ENCODE peak calls at places on chromosomes 6 and 20, in seven cellular contexts. One of them, this sample, is unnamed.

GRCh38 chr6:131038612-131039344 is 24.3 kb downstream of the EPB41L2 start:
- DNase-seq in aorta: no peak
- DNase-seq in A549: no peak
- DNase-seq in lower lobe of right lung: no peak
- DNase-seq in effector memory CD4-positive, alpha-beta T cell: no peak
- DNase-seq in tibial artery: no peak
- DNase-seq in AG04450: no peak
- DNase-seq in this sample: no peak

GRCh38 chr6:17865243-17865642 is 122.2 kb downstream of the KIF13A start:
- DNase-seq in aorta: no peak
- DNase-seq in A549: no peak
- DNase-seq in lower lobe of right lung: no peak
- DNase-seq in effector memory CD4-positive, alpha-beta T cell: no peak
- DNase-seq in tibial artery: no peak
- DNase-seq in AG04450: no peak
- DNase-seq in this sample: peak; percentile 95

GRCh38 chr20:54255157-54255556 is 47.3 kb downstream of the PFDN4 start:
- DNase-seq in aorta: no peak
- DNase-seq in A549: no peak
- DNase-seq in lower lobe of right lung: no peak
- DNase-seq in effector memory CD4-positive, alpha-beta T cell: no peak
- DNase-seq in tibial artery: no peak
- DNase-seq in AG04450: peak; percentile 11
- DNase-seq in this sample: no peak

GRCh38 chr6:3247255-3248146 is 11.2 kb upstream of the PSMG4 start:
- DNase-seq in aorta: peak; percentile 79
- DNase-seq in A549: peak; percentile 35
- DNase-seq in lower lobe of right lung: no peak
- DNase-seq in effector memory CD4-positive, alpha-beta T cell: no peak
- DNase-seq in tibial artery: peak; percentile 69
- DNase-seq in AG04450: peak; percentile 87
- DNase-seq in this sample: no peak

GRCh38 chr6:150079604-150080003 is 10.7 kb upstream of the ULBP3 start:
- DNase-seq in aorta: no peak
- DNase-seq in A549: no peak
- DNase-seq in lower lobe of right lung: no peak
- DNase-seq in effector memory CD4-positive, alpha-beta T cell: peak; percentile 14
- DNase-seq in tibial artery: peak; percentile 16
- DNase-seq in AG04450: no peak
- DNase-seq in this sample: no peak

GRCh38 chr6:118746100-118746874 is 94.9 kb upstream of the CEP85L start:
- DNase-seq in aorta: peak; percentile 74
- DNase-seq in A549: no peak
- DNase-seq in lower lobe of right lung: peak; percentile 62
- DNase-seq in effector memory CD4-positive, alpha-beta T cell: no peak
- DNase-seq in tibial artery: no peak
- DNase-seq in AG04450: no peak
- DNase-seq in this sample: no peak

GRCh38 chr20:13232999-13233398 is 11.9 kb downstream of the ISM1 start:
- DNase-seq in aorta: no peak
- DNase-seq in A549: no peak
- DNase-seq in lower lobe of right lung: no peak
- DNase-seq in effector memory CD4-positive, alpha-beta T cell: no peak
- DNase-seq in tibial artery: no peak
- DNase-seq in AG04450: no peak
- DNase-seq in this sample: no peak

GRCh38 chr6:11551053-11551452 is 13.5 kb downstream of the TMEM170B start:
- DNase-seq in aorta: no peak
- DNase-seq in A549: no peak
- DNase-seq in lower lobe of right lung: no peak
- DNase-seq in effector memory CD4-positive, alpha-beta T cell: no peak
- DNase-seq in tibial artery: no peak
- DNase-seq in AG04450: no peak
- DNase-seq in this sample: no peak

GRCh38 chr20:24677626-24678328 is 208.3 kb downstream of the SYNDIG1 start:
- DNase-seq in aorta: no peak
- DNase-seq in A549: no peak
- DNase-seq in lower lobe of right lung: no peak
- DNase-seq in effector memory CD4-positive, alpha-beta T cell: no peak
- DNase-seq in tibial artery: peak; percentile 41
- DNase-seq in AG04450: no peak
- DNase-seq in this sample: peak; percentile 9

GRCh38 chr6:106369739-106370138 is 9.2 kb downstream of the CRYBG1 start:
- DNase-seq in aorta: no peak
- DNase-seq in A549: no peak
- DNase-seq in lower lobe of right lung: no peak
- DNase-seq in effector memory CD4-positive, alpha-beta T cell: no peak
- DNase-seq in tibial artery: no peak
- DNase-seq in AG04450: no peak
- DNase-seq in this sample: no peak

GRCh38 chr6:132614554-132614953 is 9.5 kb downstream of the TAAR2 start:
- DNase-seq in aorta: no peak
- DNase-seq in A549: no peak
- DNase-seq in lower lobe of right lung: no peak
- DNase-seq in effector memory CD4-positive, alpha-beta T cell: no peak
- DNase-seq in tibial artery: no peak
- DNase-seq in AG04450: no peak
- DNase-seq in this sample: no peak

GRCh38 chr20:48295966-48296421 is 510.7 kb upstream of the SULF2 start:
- DNase-seq in aorta: no peak
- DNase-seq in A549: no peak
- DNase-seq in lower lobe of right lung: no peak
- DNase-seq in effector memory CD4-positive, alpha-beta T cell: no peak
- DNase-seq in tibial artery: no peak
- DNase-seq in AG04450: peak; percentile 36
- DNase-seq in this sample: no peak

GRCh38 chr20:58042626-58043025 is 185.8 kb downstream of the ANKRD60 start:
- DNase-seq in aorta: no peak
- DNase-seq in A549: no peak
- DNase-seq in lower lobe of right lung: no peak
- DNase-seq in effector memory CD4-positive, alpha-beta T cell: no peak
- DNase-seq in tibial artery: no peak
- DNase-seq in AG04450: no peak
- DNase-seq in this sample: no peak

GRCh38 chr20:48681201-48681881 is 146.5 kb downstream of the PREX1 start:
- DNase-seq in aorta: peak; percentile 15
- DNase-seq in A549: no peak
- DNase-seq in lower lobe of right lung: peak; percentile 12
- DNase-seq in effector memory CD4-positive, alpha-beta T cell: no peak
- DNase-seq in tibial artery: no peak
- DNase-seq in AG04450: no peak
- DNase-seq in this sample: no peak

GRCh38 chr6:133973109-133973971 is 20.3 kb downstream of the TBPL1 start:
- DNase-seq in aorta: no peak
- DNase-seq in A549: peak; percentile 39
- DNase-seq in lower lobe of right lung: no peak
- DNase-seq in effector memory CD4-positive, alpha-beta T cell: no peak
- DNase-seq in tibial artery: no peak
- DNase-seq in AG04450: peak; percentile 42
- DNase-seq in this sample: no peak

GRCh38 chr6:12034831-12035230 is 22.7 kb downstream of the HIVEP1 start:
- DNase-seq in aorta: no peak
- DNase-seq in A549: no peak
- DNase-seq in lower lobe of right lung: no peak
- DNase-seq in effector memory CD4-positive, alpha-beta T cell: no peak
- DNase-seq in tibial artery: no peak
- DNase-seq in AG04450: no peak
- DNase-seq in this sample: no peak

GRCh38 chr6:132133734-132134490 is 182.7 kb upstream of the CCN2 start:
- DNase-seq in aorta: peak; percentile 77
- DNase-seq in A549: no peak
- DNase-seq in lower lobe of right lung: peak; percentile 44
- DNase-seq in effector memory CD4-positive, alpha-beta T cell: no peak
- DNase-seq in tibial artery: peak; percentile 71
- DNase-seq in AG04450: no peak
- DNase-seq in this sample: no peak

GRCh38 chr20:18497603-18498002 is 578 bp upstream of the RBBP9 start:
- DNase-seq in aorta: no peak
- DNase-seq in A549: no peak
- DNase-seq in lower lobe of right lung: no peak
- DNase-seq in effector memory CD4-positive, alpha-beta T cell: no peak
- DNase-seq in tibial artery: no peak
- DNase-seq in AG04450: no peak
- DNase-seq in this sample: no peak

GRCh38 chr20:18496740-18497592 is at the start of gene RBBP9:
- DNase-seq in aorta: peak; percentile 93
- DNase-seq in A549: peak; percentile 88
- DNase-seq in lower lobe of right lung: peak; percentile 93
- DNase-seq in effector memory CD4-positive, alpha-beta T cell: peak; percentile 54
- DNase-seq in tibial artery: peak; percentile 88
- DNase-seq in AG04450: peak; percentile 36
- DNase-seq in this sample: peak; percentile 83

GRCh38 chr20:18496042-18496441 is 983 bp downstream of the RBBP9 start:
- DNase-seq in aorta: no peak
- DNase-seq in A549: no peak
- DNase-seq in lower lobe of right lung: no peak
- DNase-seq in effector memory CD4-positive, alpha-beta T cell: no peak
- DNase-seq in tibial artery: no peak
- DNase-seq in AG04450: no peak
- DNase-seq in this sample: no peak
- H3K27ac ChIP-seq in aorta: no peak overlapping the region
- H3K27ac ChIP-seq in A549: peak overlapping the region; percentile 87
- H3K27ac ChIP-seq in lower lobe of right lung: no peak overlapping the region
- H3K27ac ChIP-seq in effector memory CD4-positive, alpha-beta T cell: no peak overlapping the region
- H3K27ac ChIP-seq in tibial artery: no peak overlapping the region
- H3K27ac ChIP-seq in AG04450: no peak overlapping the region
- H3K27ac ChIP-seq in this sample: no peak overlapping the region

DNA sequence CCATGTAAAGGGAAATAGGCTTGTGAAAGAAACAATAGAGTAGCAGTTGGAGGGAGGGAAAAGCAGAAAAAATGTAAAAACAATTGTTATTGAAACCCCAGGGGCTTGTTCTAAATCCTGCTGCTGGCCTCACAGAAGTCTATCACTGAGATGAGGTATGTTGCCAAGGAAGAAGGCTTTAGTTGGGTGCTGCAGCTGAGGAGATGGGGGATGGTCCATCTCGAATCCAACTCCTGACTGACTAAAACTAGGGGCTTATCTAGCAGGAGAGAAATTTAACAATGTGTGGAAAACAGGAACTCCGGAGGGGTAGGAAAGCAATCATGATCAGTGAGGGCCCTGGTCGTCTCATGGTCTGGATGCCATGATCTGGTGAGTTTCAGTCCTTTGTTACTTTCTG is 225.0 kb upstream of the EXOC2 start:
- DNase-seq in aorta: no peak
- DNase-seq in A549: no peak
- DNase-seq in lower lobe of right lung: no peak
- DNase-seq in effector memory CD4-positive, alpha-beta T cell: no peak
- DNase-seq in tibial artery: no peak
- DNase-seq in AG04450: no peak
- DNase-seq in this sample: no peak
- H3K9me3 ChIP-seq in aorta: peaks cover 10% of the 10 kb centered on the region
- H3K9me3 ChIP-seq in A549: peaks cover 3% of the 10 kb centered on the region
- H3K9me3 ChIP-seq in lower lobe of right lung: peaks cover 17% of the 10 kb centered on the region
- H3K9me3 ChIP-seq in effector memory CD4-positive, alpha-beta T cell: peaks cover 6% of the 10 kb centered on the region
- H3K9me3 ChIP-seq in tibial artery: no peaks in the 10 kb centered on the region
- H3K9me3 ChIP-seq in AG04450: peaks cover 12% of the 10 kb centered on the region
- H3K9me3 ChIP-seq in this sample: no peaks in the 10 kb centered on the region

GRCh38 chr6:25992413-25993037 is 29.9 kb downstream of the TRIM38 start:
- DNase-seq in aorta: peak; percentile 97
- DNase-seq in A549: peak; percentile 68
- DNase-seq in lower lobe of right lung: peak; percentile 96
- DNase-seq in effector memory CD4-positive, alpha-beta T cell: peak; percentile 82
- DNase-seq in tibial artery: peak; percentile 98
- DNase-seq in AG04450: peak; percentile 81
- DNase-seq in this sample: peak; percentile 83

GRCh38 chr6:25995507-25995906 is 32.9 kb downstream of the TRIM38 start:
- DNase-seq in aorta: no peak
- DNase-seq in A549: no peak
- DNase-seq in lower lobe of right lung: no peak
- DNase-seq in effector memory CD4-positive, alpha-beta T cell: no peak
- DNase-seq in tibial artery: no peak
- DNase-seq in AG04450: no peak
- DNase-seq in this sample: no peak

GRCh38 chr6:25990172-25990873 is 27.7 kb downstream of the TRIM38 start:
- DNase-seq in aorta: no peak
- DNase-seq in A549: no peak
- DNase-seq in lower lobe of right lung: no peak
- DNase-seq in effector memory CD4-positive, alpha-beta T cell: no peak
- DNase-seq in tibial artery: no peak
- DNase-seq in AG04450: no peak
- DNase-seq in this sample: no peak

GRCh38 chr6:25991785-25992412 is 29.3 kb downstream of the TRIM38 start:
- DNase-seq in aorta: peak; percentile 92
- DNase-seq in A549: peak; percentile 33
- DNase-seq in lower lobe of right lung: peak; percentile 91
- DNase-seq in effector memory CD4-positive, alpha-beta T cell: peak; percentile 15
- DNase-seq in tibial artery: peak; percentile 89
- DNase-seq in AG04450: no peak
- DNase-seq in this sample: no peak

GRCh38 chr6:25993038-25993684 is 30.6 kb downstream of the TRIM38 start:
- DNase-seq in aorta: no peak
- DNase-seq in A549: no peak
- DNase-seq in lower lobe of right lung: no peak
- DNase-seq in effector memory CD4-positive, alpha-beta T cell: no peak
- DNase-seq in tibial artery: no peak
- DNase-seq in AG04450: no peak
- DNase-seq in this sample: no peak
- H3K27ac ChIP-seq in aorta: no peak overlapping the region
- H3K27ac ChIP-seq in A549: peak overlapping the region; percentile 95
- H3K27ac ChIP-seq in lower lobe of right lung: peak overlapping the region; percentile 94
- H3K27ac ChIP-seq in effector memory CD4-positive, alpha-beta T cell: peak overlapping the region; percentile 82
- H3K27ac ChIP-seq in tibial artery: peak overlapping the region; percentile 91
- H3K27ac ChIP-seq in AG04450: no peak overlapping the region
- H3K27ac ChIP-seq in this sample: peak overlapping the region; percentile 51

DNA sequence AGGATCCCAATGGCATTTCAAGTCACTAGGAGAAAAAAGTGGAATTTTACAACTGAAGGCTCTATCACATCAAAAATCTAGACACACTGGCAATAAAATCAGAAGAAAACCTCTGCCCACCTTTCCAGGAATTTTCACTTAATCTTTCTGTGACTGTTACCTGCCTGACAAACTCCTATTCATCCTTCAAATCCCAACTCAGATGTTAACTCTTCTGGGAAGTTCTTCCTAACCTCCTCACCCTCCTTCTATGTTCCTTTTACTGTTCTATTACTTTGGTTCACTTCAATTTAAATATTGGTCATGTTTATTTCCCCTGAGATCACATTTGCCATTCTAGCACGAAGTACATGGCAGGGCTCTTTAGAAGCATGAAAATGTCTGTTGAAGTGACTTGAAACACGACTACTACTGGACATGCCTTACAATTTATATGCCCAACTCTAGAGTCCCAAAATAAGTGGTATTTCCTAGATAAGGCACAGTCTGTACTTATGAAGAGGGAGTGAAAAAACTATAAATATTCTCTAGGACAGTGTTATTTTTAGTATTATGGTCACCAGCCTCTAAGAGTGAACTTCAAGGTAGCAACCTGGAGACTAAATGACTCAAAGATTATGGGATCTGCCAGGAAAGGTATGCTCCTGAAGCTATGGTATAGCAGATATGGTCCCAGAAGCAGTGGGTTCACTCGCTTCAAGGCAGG is 17.1 kb downstream of the CHD6 start:
- DNase-seq in aorta: no peak
- DNase-seq in A549: no peak
- DNase-seq in lower lobe of right lung: no peak
- DNase-seq in effector memory CD4-positive, alpha-beta T cell: no peak
- DNase-seq in tibial artery: no peak
- DNase-seq in AG04450: no peak
- DNase-seq in this sample: no peak
- H3K9me3 ChIP-seq in aorta: peaks cover 4% of the 10 kb centered on the region
- H3K9me3 ChIP-seq in A549: peaks cover 29% of the 10 kb centered on the region
- H3K9me3 ChIP-seq in lower lobe of right lung: peaks cover 42% of the 10 kb centered on the region
- H3K9me3 ChIP-seq in effector memory CD4-positive, alpha-beta T cell: peaks cover 34% of the 10 kb centered on the region
- H3K9me3 ChIP-seq in tibial artery: no peaks in the 10 kb centered on the region
- H3K9me3 ChIP-seq in AG04450: peaks cover 31% of the 10 kb centered on the region
- H3K9me3 ChIP-seq in this sample: peaks cover 41% of the 10 kb centered on the region

This sample was measured in RWPE2.